ENCODE peak calls at places on chromosomes 16 and 17, in four cellular contexts. D, U, F and V are unnamed samples.

GRCh38 chr16:57988929-57989328 is 11.5 kb downstream of the ZNF319 start:
- DNase-seq in D (no peak), U (no peak), F (no peak), V (no peak)

GRCh38 chr17:10197362-10197720 is 1.1 kb downstream of the GAS7 start:
- DNase-seq in D (no peak), U (no peak), F (no peak), V (no peak)

GRCh38 chr16:4931381-4931780 is 5.6 kb downstream of the PPL start:
- DNase-seq in D (no peak), U (no peak), F (no peak), V (no peak)

GRCh38 chr16:62408760-62409159 is 372.5 kb upstream of the CDH8 start:
- DNase-seq in D (no peak), U (no peak), F (no peak), V (peak; percentile 81)

GRCh38 chr17:44840936-44841335 is 6.7 kb upstream of the HIGD1B start:
- DNase-seq in D (no peak), U (no peak), F (no peak), V (no peak)

GRCh38 chr17:57109393-57110151 is 24.5 kb downstream of the AKAP1 start:
- DNase-seq in D (no peak), U (no peak), F (no peak), V (peak; percentile 63)

GRCh38 chr17:17792551-17793377 is 44.0 kb downstream of the SREBF1 start:
- DNase-seq in D (no peak), U (peak; percentile 21), F (no peak), V (peak; percentile 69)

GRCh38 chr17:6677158-6677831 is 25.7 kb downstream of the C17orf100 start:
- DNase-seq in D (no peak), U (no peak), F (peak; percentile 27), V (no peak)

GRCh38 chr17:10920511-10920910 is 82.6 kb upstream of the PIRT start:
- DNase-seq in D (no peak), U (no peak), F (no peak), V (no peak)

GRCh38 chr17:81044764-81045589 is 10.0 kb downstream of the BAIAP2 start:
- DNase-seq in D (no peak), U (no peak), F (peak; percentile 62), V (no peak)

GRCh38 chr16:11253009-11253994 is 2.7 kb downstream of the SOCS1 start:
- DNase-seq in D (no peak), U (peak; percentile 39), F (no peak), V (no peak)

GRCh38 chr16:47492428-47493357 is 31.6 kb downstream of the PHKB start:
- DNase-seq in D (peak; percentile 76), U (peak; percentile 57), F (peak; percentile 92), V (peak; percentile 21)

GRCh38 chr17:40450175-40450574 is 6.9 kb downstream of the IGFBP4 start:
- DNase-seq in D (no peak), U (peak; percentile 78), F (peak; percentile 54), V (peak; percentile 85)

GRCh38 chr17:47905221-47905733 is 9.2 kb downstream of the SP2 start:
- DNase-seq in D (no peak), U (no peak), F (peak; percentile 52), V (no peak)

GRCh38 chr17:21282231-21282630 is 2.3 kb upstream of the MAP2K3 start:
- DNase-seq in D (no peak), U (no peak), F (no peak), V (no peak)

GRCh38 chr16:31224092-31224955 is 7.4 kb upstream of the PYDC1 start:
- DNase-seq in D (no peak), U (peak; percentile 6), F (no peak), V (peak; percentile 43)

GRCh38 chr16:65769776-65770438 is 596.6 kb upstream of the CDH5 start:
- DNase-seq in D (no peak), U (peak; percentile 44), F (no peak), V (no peak)

GRCh38 chr16:3490911-3491629 is 4.2 kb downstream of the C16orf90 start:
- DNase-seq in D (no peak), U (peak; percentile 43), F (peak; percentile 40), V (peak; percentile 53)

GRCh38 chr17:80836658-80836965 is 155.0 kb upstream of the CHMP6 start:
- DNase-seq in D (no peak), U (no peak), F (no peak), V (no peak)

GRCh38 chr17:32485261-32485955 is 1.4 kb upstream of the CDK5R1 start:
- DNase-seq in D (no peak), U (no peak), F (no peak), V (no peak)

GRCh38 chr17:67289174-67289876 is 44.3 kb upstream of the HELZ start:
- DNase-seq in D (no peak), U (no peak), F (no peak), V (peak; percentile 27)

GRCh38 chr17:58476812-58477211 is 11.4 kb downstream of the HSF5 start:
- DNase-seq in D (no peak), U (no peak), F (no peak), V (peak; percentile 38)

GRCh38 chr16:51820176-51820575 is 669.1 kb upstream of the SALL1 start:
- DNase-seq in D (no peak), U (no peak), F (no peak), V (no peak)

GRCh38 chr17:2237521-2237921 is 66.1 kb downstream of the SMG6 start:
- DNase-seq in D (no peak), U (no peak), F (no peak), V (no peak)

GRCh38 chr17:40499551-40500189 is 1.8 kb downstream of the TNS4 start:
- DNase-seq in D (no peak), U (peak; percentile 51), F (peak; percentile 84), V (peak; percentile 94)

DNA sequence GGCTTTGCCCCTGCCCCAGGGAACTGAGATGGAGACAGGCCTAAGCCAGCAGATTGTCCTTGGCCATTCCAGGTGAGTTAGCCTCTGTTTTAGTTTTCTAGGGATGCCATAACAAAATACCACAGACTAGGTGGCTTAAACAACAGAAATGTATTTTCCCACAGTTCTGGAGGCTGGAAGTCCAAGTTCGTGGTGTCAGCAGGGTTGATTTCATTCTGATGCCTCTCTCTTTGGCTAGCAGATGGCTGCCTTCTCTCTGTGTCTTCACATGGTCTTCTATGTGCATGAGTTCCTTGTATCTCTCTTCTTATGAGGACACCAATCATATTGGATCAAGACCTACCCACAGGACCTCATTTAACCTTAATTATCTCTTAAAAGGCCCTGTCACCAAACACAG is 12.8 kb downstream of the FAM20A start:
- DNase-seq in D (no peak), U (no peak), F (no peak), V (no peak)
- TF ChIP-seq REST in D (no peak), U (no peak), F (no peak), V (no peak)

DNA sequence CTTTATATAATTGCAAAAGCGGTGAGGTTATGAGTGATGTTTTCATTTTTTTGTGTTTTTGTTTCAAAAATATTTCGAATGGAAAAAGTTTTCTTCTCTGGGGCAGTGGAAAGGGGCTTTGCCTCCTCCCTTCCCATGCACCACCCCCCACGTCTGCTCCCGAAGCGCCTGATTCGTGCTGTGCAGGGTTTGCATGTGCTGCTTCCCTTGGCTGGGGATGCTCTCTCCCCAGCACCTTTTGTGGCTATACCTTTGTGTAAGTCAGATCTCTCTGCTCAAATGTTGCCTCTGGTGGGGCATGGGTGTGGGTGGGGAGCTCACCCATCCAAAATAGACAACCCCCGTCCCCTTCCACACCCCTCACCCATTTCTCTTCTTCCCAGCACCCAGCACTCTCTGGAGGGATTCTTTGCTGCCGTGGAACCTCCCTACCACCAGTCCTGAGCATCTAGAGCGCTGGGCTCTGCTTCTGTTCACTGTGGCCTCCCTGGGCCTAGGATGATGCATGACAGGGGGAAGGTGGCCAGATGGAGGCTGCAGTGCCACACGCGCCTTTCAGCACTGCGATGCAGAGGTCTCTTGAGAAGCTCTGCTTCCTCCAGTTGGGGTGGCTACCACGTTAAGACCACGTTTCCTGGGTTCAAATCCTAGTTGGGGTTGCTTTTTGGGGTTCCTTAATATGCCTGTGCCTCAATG is 71.2 kb downstream of the IRF8 start:
- DNase-seq in D (no peak), U (no peak), F (no peak), V (no peak)
- TF ChIP-seq CREB1 in D (no peak), U (no peak), F (no peak), V (no peak)

GRCh38 chr16:15046692-15047376 is 9.0 kb downstream of the NTAN1 start:
- DNase-seq in D (no peak), U (peak; percentile 39), F (no peak), V (no peak)
- TF ChIP-seq CTCF in D (no peak), U (peak; percentile 60), F (peak; percentile 22), V (peak; percentile 26)

DNA sequence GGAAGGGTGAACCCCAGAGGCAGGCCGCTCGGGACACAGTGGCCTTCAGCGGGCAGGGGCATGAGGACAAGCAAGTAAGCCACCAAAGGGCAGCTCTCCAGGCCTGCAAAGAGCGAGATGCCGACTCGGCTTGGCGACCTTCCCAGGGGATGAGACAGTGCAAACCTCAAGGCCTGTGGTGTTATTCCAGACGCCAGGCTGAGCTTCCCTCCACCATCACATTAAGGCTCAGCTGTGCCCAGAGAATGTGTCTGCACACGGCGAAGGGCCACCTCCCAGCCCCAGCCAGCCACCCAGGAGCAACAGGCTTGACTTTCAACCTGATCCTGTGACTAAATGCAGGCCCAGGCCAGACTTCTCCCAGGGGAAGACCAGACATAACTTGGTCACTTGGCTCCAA is 251.4 kb downstream of the SOX9 start:
- DNase-seq in D (no peak), U (no peak), F (no peak), V (no peak)
- TF ChIP-seq REST in D (no peak), U (no peak), F (no peak), V (no peak)

DNA sequence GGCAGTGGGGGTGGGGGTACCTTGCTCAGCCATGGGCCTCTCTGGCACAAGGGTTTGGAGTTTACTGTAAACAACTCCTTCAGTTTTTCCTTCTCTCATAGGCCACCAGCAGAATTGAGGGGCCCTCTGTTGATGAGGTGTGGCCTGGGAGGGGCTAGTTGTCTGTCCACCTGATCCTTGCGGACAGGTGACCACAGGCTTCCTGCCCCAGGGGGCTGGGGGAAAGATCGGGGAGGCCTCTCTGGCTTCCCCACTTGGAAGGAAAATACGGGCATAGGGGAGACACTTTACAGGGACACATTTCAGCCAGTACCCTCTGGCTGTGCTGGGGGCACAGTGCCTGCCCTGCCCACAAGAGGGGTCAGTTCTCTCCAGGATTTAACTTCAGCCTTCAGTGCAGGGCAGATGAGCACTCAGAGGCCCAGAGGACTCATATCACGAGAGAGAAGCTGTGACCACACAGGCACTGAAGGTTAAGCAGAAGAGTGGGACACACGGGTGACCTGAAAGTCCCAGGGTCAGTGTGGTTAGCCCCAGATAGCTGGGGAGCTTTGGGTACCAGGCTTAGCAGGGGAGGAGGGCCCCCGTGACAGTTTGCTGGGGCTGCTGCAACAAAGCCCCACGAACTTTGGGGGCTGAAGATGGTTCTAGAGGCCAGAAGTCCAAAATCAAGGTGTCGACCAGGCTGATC is 245.9 kb downstream of the SEC14L1 start:
- DNase-seq in D (no peak), U (no peak), F (no peak), V (no peak)
- TF ChIP-seq CREB1 in D (no peak), U (no peak), F (no peak), V (no peak)

DNA sequence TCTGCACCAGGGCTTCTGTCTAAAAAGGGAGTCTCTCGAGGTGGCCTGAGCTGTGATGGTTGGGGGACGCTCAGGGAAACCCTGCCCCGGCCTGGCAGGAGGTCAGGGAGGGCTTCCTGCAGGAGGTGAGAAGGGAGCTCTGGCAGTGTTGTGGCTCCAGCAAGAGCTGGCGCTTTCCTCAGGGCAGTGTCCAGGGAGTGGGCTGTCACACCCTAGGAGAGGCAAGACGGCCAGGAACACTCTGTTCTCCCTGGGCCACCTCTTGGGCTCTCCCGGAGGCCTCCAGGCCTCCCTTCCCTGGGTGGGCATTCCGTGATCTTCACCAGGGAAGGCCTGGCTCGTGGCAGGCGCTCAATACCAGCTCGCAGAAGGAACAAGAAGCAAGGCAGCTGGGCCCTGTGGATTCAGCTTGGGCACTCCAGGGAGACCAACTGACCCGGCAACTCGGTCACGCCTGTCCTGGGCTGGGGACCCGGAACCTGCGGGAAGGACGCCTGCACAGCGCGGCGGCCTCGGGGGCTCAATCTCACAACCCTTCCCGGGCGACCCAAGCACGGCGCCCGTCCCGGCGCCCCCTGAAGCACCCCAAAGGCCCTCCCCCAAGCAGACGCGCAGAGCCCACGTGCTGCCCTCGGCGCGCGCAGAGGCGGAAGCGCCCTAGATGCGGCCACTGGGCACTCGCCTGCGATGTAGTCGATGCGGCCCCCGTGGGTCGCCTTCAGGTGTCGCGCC is 694 bp downstream of the APRT start:
- DNase-seq in D (no peak), U (no peak), F (peak; percentile 73), V (peak; percentile 62)
- TF ChIP-seq CTCF in D (no peak), U (no peak), F (peak; percentile 9), V (no peak)